ENCODE peak calls at places on chromosome 12, in four cellular contexts. One of them, this sample, is unnamed.

GRCh38 chr12:10720974-10721565 is 2.1 kb downstream of the YBX3 start:
- DNase-seq in brain microvascular endothelial cell: no peak
- DNase-seq in K562: peak
- DNase-seq in cardiac muscle cell: no peak
- DNase-seq in this sample: no peak

GRCh38 chr12:80936642-80937390 is 918 bp downstream of the LIN7A start:
- DNase-seq in brain microvascular endothelial cell: peak
- DNase-seq in K562: no peak
- DNase-seq in cardiac muscle cell: peak
- DNase-seq in this sample: peak

GRCh38 chr12:115335594-115335993 is 651.6 kb upstream of the TBX3 start:
- DNase-seq in brain microvascular endothelial cell: no peak
- DNase-seq in cardiac muscle cell: no peak
- DNase-seq in K562: no peak
- DNase-seq in this sample: peak

GRCh38 chr12:104737682-104738370 is 220.3 kb downstream of the SLC41A2 start:
- DNase-seq in K562: no peak
- DNase-seq in brain microvascular endothelial cell: no peak
- DNase-seq in cardiac muscle cell: no peak
- DNase-seq in this sample: no peak

GRCh38 chr12:51318846-51319570 is 5.0 kb downstream of the BIN2 start:
- DNase-seq in brain microvascular endothelial cell: no peak
- DNase-seq in K562: no peak
- DNase-seq in cardiac muscle cell: no peak
- DNase-seq in this sample: no peak

GRCh38 chr12:104387190-104387589 is 69.6 kb upstream of the CHST11 start:
- DNase-seq in brain microvascular endothelial cell: peak
- DNase-seq in K562: peak
- DNase-seq in cardiac muscle cell: peak
- DNase-seq in this sample: no peak

GRCh38 chr12:27866382-27867101 is 86.5 kb upstream of the MANSC4 start:
- DNase-seq in cardiac muscle cell: peak
- DNase-seq in brain microvascular endothelial cell: peak
- DNase-seq in K562: no peak
- DNase-seq in this sample: no peak

GRCh38 chr12:52383331-52383730 is 2.1 kb downstream of the KRT84 start:
- DNase-seq in brain microvascular endothelial cell: no peak
- DNase-seq in K562: no peak
- DNase-seq in cardiac muscle cell: no peak
- DNase-seq in this sample: no peak

GRCh38 chr12:88334271-88334670 is 192.2 kb downstream of the TMTC3 start:
- DNase-seq in K562: peak
- DNase-seq in brain microvascular endothelial cell: peak
- DNase-seq in cardiac muscle cell: no peak
- DNase-seq in this sample: no peak

GRCh38 chr12:101781834-101782543 is 42.7 kb upstream of the SYCP3 start:
- DNase-seq in cardiac muscle cell: no peak
- DNase-seq in K562: no peak
- DNase-seq in brain microvascular endothelial cell: peak
- DNase-seq in this sample: no peak

GRCh38 chr12:58794859-58795258 is 125.4 kb downstream of the LRIG3 start:
- DNase-seq in brain microvascular endothelial cell: no peak
- DNase-seq in K562: no peak
- DNase-seq in cardiac muscle cell: no peak
- DNase-seq in this sample: no peak

GRCh38 chr12:85448548-85449139 is 168.6 kb downstream of the ALX1 start:
- DNase-seq in K562: no peak
- DNase-seq in cardiac muscle cell: peak
- DNase-seq in brain microvascular endothelial cell: no peak
- DNase-seq in this sample: no peak

DNA sequence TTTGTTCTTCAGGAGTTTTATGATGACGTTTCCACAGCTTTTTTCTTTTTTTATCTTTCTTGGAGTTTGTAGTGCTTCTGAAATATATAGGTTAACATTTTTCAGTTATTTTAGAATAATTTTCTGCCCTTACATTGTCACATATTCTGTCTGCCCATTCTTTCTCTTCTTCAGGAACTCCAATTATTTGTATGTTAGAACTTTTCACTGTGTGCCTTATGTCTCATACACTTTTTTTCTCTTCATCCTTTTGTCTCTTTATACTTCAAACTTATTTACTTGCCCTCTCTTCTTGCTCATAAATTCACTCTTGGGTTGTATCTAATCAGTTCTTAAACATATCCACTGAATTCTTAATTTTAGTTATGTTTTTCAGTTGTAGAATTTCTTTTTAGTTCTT is 105.3 kb downstream of the ARID2 start:
- DNase-seq in K562: no peak
- DNase-seq in cardiac muscle cell: no peak
- DNase-seq in brain microvascular endothelial cell: no peak
- DNase-seq in this sample: no peak
- TF ChIP-seq CTCF in K562: no peak
- TF ChIP-seq CTCF in cardiac muscle cell: no peak
- TF ChIP-seq CTCF in brain microvascular endothelial cell: no peak
- TF ChIP-seq CTCF in this sample: no peak

GRCh38 chr12:66149702-66150398 is 19.3 kb upstream of the LLPH start:
- DNase-seq in cardiac muscle cell: no peak
- DNase-seq in K562: peak
- DNase-seq in brain microvascular endothelial cell: no peak
- DNase-seq in this sample: no peak

GRCh38 chr12:66140726-66141125 is 10.2 kb upstream of the LLPH start:
- DNase-seq in K562: no peak
- DNase-seq in cardiac muscle cell: no peak
- DNase-seq in brain microvascular endothelial cell: no peak
- DNase-seq in this sample: no peak

GRCh38 chr12:66143868-66144267 is 13.3 kb upstream of the LLPH start:
- DNase-seq in brain microvascular endothelial cell: no peak
- DNase-seq in cardiac muscle cell: no peak
- DNase-seq in K562: no peak
- DNase-seq in this sample: no peak

GRCh38 chr12:66141299-66141698 is 10.7 kb upstream of the LLPH start:
- DNase-seq in K562: no peak
- DNase-seq in brain microvascular endothelial cell: no peak
- DNase-seq in cardiac muscle cell: no peak
- DNase-seq in this sample: no peak

GRCh38 chr12:66144796-66145754 is 14.5 kb upstream of the LLPH start:
- DNase-seq in brain microvascular endothelial cell: peak
- DNase-seq in K562: peak
- DNase-seq in cardiac muscle cell: peak
- DNase-seq in this sample: no peak
- H3K27ac ChIP-seq in brain microvascular endothelial cell: no peak
- H3K27ac ChIP-seq in K562: no peak
- H3K27ac ChIP-seq in cardiac muscle cell: no peak
- H3K27ac ChIP-seq in this sample: peak

GRCh38 chr12:31362759-31363415 is 36.9 kb upstream of the SINHCAF start:
- DNase-seq in K562: peak
- DNase-seq in brain microvascular endothelial cell: no peak
- DNase-seq in cardiac muscle cell: peak
- DNase-seq in this sample: no peak
- TF ChIP-seq CTCF in K562: no peak
- TF ChIP-seq CTCF in brain microvascular endothelial cell: no peak
- TF ChIP-seq CTCF in cardiac muscle cell: no peak
- TF ChIP-seq CTCF in this sample: no peak

GRCh38 chr12:123807670-123808069 is 45.6 kb downstream of the DNAH10 start:
- DNase-seq in brain microvascular endothelial cell: no peak
- DNase-seq in K562: no peak
- DNase-seq in cardiac muscle cell: peak
- DNase-seq in this sample: no peak
- H3K27ac ChIP-seq in brain microvascular endothelial cell: no peak
- H3K27ac ChIP-seq in K562: no peak
- H3K27ac ChIP-seq in cardiac muscle cell: no peak
- H3K27ac ChIP-seq in this sample: no peak

GRCh38 chr12:105769486-105769885 is 369.3 kb downstream of the NUAK1 start:
- DNase-seq in cardiac muscle cell: no peak
- DNase-seq in K562: no peak
- DNase-seq in brain microvascular endothelial cell: no peak
- DNase-seq in this sample: no peak

GRCh38 chr12:105774037-105774436 is 364.7 kb downstream of the NUAK1 start:
- DNase-seq in K562: no peak
- DNase-seq in brain microvascular endothelial cell: no peak
- DNase-seq in cardiac muscle cell: no peak
- DNase-seq in this sample: no peak

GRCh38 chr12:105773501-105773900 is 365.3 kb downstream of the NUAK1 start:
- DNase-seq in K562: no peak
- DNase-seq in brain microvascular endothelial cell: no peak
- DNase-seq in cardiac muscle cell: no peak
- DNase-seq in this sample: no peak

DNA sequence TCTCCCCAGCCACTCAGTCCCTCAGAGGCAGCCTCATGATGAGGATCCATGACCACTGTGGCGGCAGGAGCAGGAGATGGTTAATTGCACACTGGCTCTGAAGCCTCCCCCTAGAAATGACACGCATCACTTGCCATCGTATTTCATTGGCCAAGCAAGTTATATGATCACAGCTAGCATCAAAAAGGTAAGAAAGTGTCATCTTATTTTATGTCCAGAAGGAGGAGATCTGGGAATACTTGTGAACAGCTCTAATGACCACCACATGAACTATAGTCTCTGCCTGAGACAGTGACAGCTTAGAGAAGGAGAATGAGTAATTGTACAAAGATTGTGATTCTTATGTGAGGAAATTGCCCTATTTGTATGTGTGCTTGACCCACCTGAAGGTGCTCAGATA is 363.4 kb downstream of the NUAK1 start:
- DNase-seq in K562: peak
- DNase-seq in cardiac muscle cell: no peak
- DNase-seq in brain microvascular endothelial cell: peak
- DNase-seq in this sample: no peak
- TF ChIP-seq CTCF in K562: no peak
- TF ChIP-seq CTCF in cardiac muscle cell: peak
- TF ChIP-seq CTCF in brain microvascular endothelial cell: peak
- TF ChIP-seq CTCF in this sample: peak

GRCh38 chr12:53532524-53533445 is 25.5 kb upstream of the NPFF start:
- DNase-seq in brain microvascular endothelial cell: no peak
- DNase-seq in K562: no peak
- DNase-seq in cardiac muscle cell: no peak
- DNase-seq in this sample: no peak
- H3K27ac ChIP-seq in brain microvascular endothelial cell: no peak
- H3K27ac ChIP-seq in K562: no peak
- H3K27ac ChIP-seq in cardiac muscle cell: no peak
- H3K27ac ChIP-seq in this sample: no peak

GRCh38 chr12:121709478-121709890 is 3.1 kb upstream of the TMEM120B start:
- DNase-seq in brain microvascular endothelial cell: peak
- DNase-seq in cardiac muscle cell: no peak
- DNase-seq in K562: no peak
- DNase-seq in this sample: no peak
- TF ChIP-seq CTCF in brain microvascular endothelial cell: peak
- TF ChIP-seq CTCF in cardiac muscle cell: no peak
- TF ChIP-seq CTCF in K562: peak
- TF ChIP-seq CTCF in this sample: no peak

This sample was measured in left ventricle myocardium inferior.